ENCODE peak calls at places on chromosomes 12 and 14, in seven cellular contexts. V is breast epithelium; K is transverse colon; W is AG08396; H is BE2C; J is cortex of kidney; N is effector CD4-positive, alpha-beta T cell. Y is an unnamed sample.
A peak's percentile ranks its signal among the peaks of the same experiment; 100 is the strongest.

GRCh38 chr12:86683568-86683991 is 427.4 kb upstream of the MGAT4C start:
- DNase-seq in N (no peak), J (no peak), W (no peak), V (no peak), H (no peak), K (no peak), Y (no peak)

GRCh38 chr12:128801879-128802391 is 21.8 kb downstream of the SLC15A4 start:
- DNase-seq in J (no peak), V (no peak), H (no peak), K (no peak), N (no peak), W (no peak), Y (no peak)

GRCh38 chr14:64387232-64387737 is 868 bp upstream of the MTHFD1 start:
- DNase-seq in W (peak; percentile 14), H (no peak), K (no peak), J (no peak), N (no peak), V (no peak), Y (peak; percentile 20)

GRCh38 chr14:22047105-22047504 is 373.5 kb upstream of the OR4E1 start:
- DNase-seq in H (no peak), N (no peak), K (no peak), J (no peak), V (no peak), W (no peak), Y (no peak)

GRCh38 chr12:41681898-41682297 is 462.8 kb downstream of the GXYLT1 start:
- DNase-seq in N (no peak), J (no peak), K (no peak), H (no peak), W (no peak), V (no peak), Y (no peak)

GRCh38 chr14:21060590-21061346 is 3.1 kb downstream of the RNASE8 start:
- DNase-seq in H (no peak), W (no peak), K (peak; percentile 66), J (no peak), N (no peak), V (no peak), Y (no peak)

GRCh38 chr14:100621806-100622205 is 34.6 kb upstream of the BEGAIN start:
- DNase-seq in H (peak; percentile 69), N (no peak), W (no peak), K (peak; percentile 8), J (no peak), V (no peak), Y (no peak)

GRCh38 chr12:121992059-121992879 is 29.4 kb upstream of the BCL7A start:
- DNase-seq in H (no peak), J (no peak), K (no peak), V (no peak), W (peak; percentile 93), N (no peak), Y (no peak)

Y was measured in tibial nerve.